ENCODE peak calls at places on chromosomes 12 and 14, in four cellular contexts. P is germinal center, I is brain microvascular endothelial cell, F is GM18507. N is an unnamed sample.
A peak's percentile ranks its signal among the peaks of the same experiment; 100 is the strongest.

GRCh38 chr12:89731614-89732013 is 23.0 kb upstream of the ATP2B1 start:
- DNase-seq in P (no peak), I (peak; percentile 65), F (no peak), N (no peak)

GRCh38 chr14:49966304-49966809 is 73.5 kb downstream of the ARF6 start:
- DNase-seq in P (no peak), I (no peak), F (no peak), N (peak; percentile 93)

GRCh38 chr12:65941388-65941787 is 117.1 kb downstream of the HMGA2 start:
- DNase-seq in P (no peak), I (no peak), F (no peak), N (peak; percentile 82)

GRCh38 chr14:23008836-23009235 is 1.1 kb downstream of the C14orf93 start:
- DNase-seq in P (no peak), I (no peak), F (no peak), N (no peak)

GRCh38 chr14:92362781-92363235 is 39.8 kb downstream of the SLC24A4 start:
- DNase-seq in P (no peak), I (peak; percentile 20), F (no peak), N (no peak)

GRCh38 chr12:88566430-88566829 is 13.8 kb downstream of the KITLG start:
- DNase-seq in P (no peak), I (no peak), F (no peak), N (no peak)

GRCh38 chr12:20089077-20089476 is 279.3 kb upstream of the PDE3A start:
- DNase-seq in P (no peak), I (no peak), F (no peak), N (no peak)

GRCh38 chr12:103838254-103838914 is 2.6 kb downstream of the NT5DC3 start:
- DNase-seq in P (no peak), I (no peak), F (no peak), N (no peak)

N was measured in kidney glomerular epithelial cell.